ENCODE peak calls at places on chromosome 20, in ten cellular contexts. One of them, this sample, is unnamed.

GRCh38 chr20:56993020-56993419 is 273.4 kb downstream of the BMP7 start:
- DNase-seq in ovary: no peak
- DNase-seq in iPS DF 19.7: no peak
- DNase-seq in NCI-H524 treated with DMSO at 0.1 percent for 48 hours: no peak
- DNase-seq in cerebellar cortex: no peak
- DNase-seq in ecto neural progenitor cell: no peak
- DNase-seq in activated CD4-positive, alpha-beta T cell treated with anti-CD3 and anti-CD28 coated beads, Interleukin-2, amount 50 U/mL, for 48 hours: no peak
- DNase-seq in activated T-helper 1 cell treated with Interleukin-2 at 50 U/mL for 16 hours: no peak
- DNase-seq in left cardiac atrium: no peak
- DNase-seq in G401: no peak
- DNase-seq in this sample: no peak

GRCh38 chr20:4082406-4083102 is 67.2 kb upstream of the RNF24 start:
- DNase-seq in ovary: no peak
- DNase-seq in ecto neural progenitor cell: peak; percentile 9
- DNase-seq in activated T-helper 1 cell treated with Interleukin-2 at 50 U/mL for 16 hours: peak; percentile 13
- DNase-seq in left cardiac atrium: peak; percentile 70
- DNase-seq in iPS DF 19.7: peak; percentile 40
- DNase-seq in G401: no peak
- DNase-seq in cerebellar cortex: no peak
- DNase-seq in activated CD4-positive, alpha-beta T cell treated with anti-CD3 and anti-CD28 coated beads, Interleukin-2, amount 50 U/mL, for 48 hours: peak; percentile 62
- DNase-seq in NCI-H524 treated with DMSO at 0.1 percent for 48 hours: no peak
- DNase-seq in this sample: peak; percentile 67

GRCh38 chr20:52829111-52829510 is 143.0 kb upstream of the TSHZ2 start:
- DNase-seq in ecto neural progenitor cell: no peak
- DNase-seq in activated T-helper 1 cell treated with Interleukin-2 at 50 U/mL for 16 hours: no peak
- DNase-seq in iPS DF 19.7: no peak
- DNase-seq in NCI-H524 treated with DMSO at 0.1 percent for 48 hours: no peak
- DNase-seq in left cardiac atrium: no peak
- DNase-seq in cerebellar cortex: no peak
- DNase-seq in G401: no peak
- DNase-seq in ovary: no peak
- DNase-seq in activated CD4-positive, alpha-beta T cell treated with anti-CD3 and anti-CD28 coated beads, Interleukin-2, amount 50 U/mL, for 48 hours: no peak
- DNase-seq in this sample: no peak

GRCh38 chr20:57921701-57922482 is 212.1 kb upstream of the PMEPA1 start:
- DNase-seq in NCI-H524 treated with DMSO at 0.1 percent for 48 hours: no peak
- DNase-seq in iPS DF 19.7: no peak
- DNase-seq in ovary: no peak
- DNase-seq in activated CD4-positive, alpha-beta T cell treated with anti-CD3 and anti-CD28 coated beads, Interleukin-2, amount 50 U/mL, for 48 hours: no peak
- DNase-seq in ecto neural progenitor cell: no peak
- DNase-seq in activated T-helper 1 cell treated with Interleukin-2 at 50 U/mL for 16 hours: no peak
- DNase-seq in G401: peak; percentile 23
- DNase-seq in left cardiac atrium: no peak
- DNase-seq in cerebellar cortex: peak; percentile 6
- DNase-seq in this sample: no peak

GRCh38 chr20:3226864-3227263 is 12.1 kb downstream of the SLC4A11 start:
- DNase-seq in G401: no peak
- DNase-seq in cerebellar cortex: no peak
- DNase-seq in left cardiac atrium: no peak
- DNase-seq in iPS DF 19.7: no peak
- DNase-seq in NCI-H524 treated with DMSO at 0.1 percent for 48 hours: no peak
- DNase-seq in ovary: no peak
- DNase-seq in ecto neural progenitor cell: no peak
- DNase-seq in activated T-helper 1 cell treated with Interleukin-2 at 50 U/mL for 16 hours: no peak
- DNase-seq in activated CD4-positive, alpha-beta T cell treated with anti-CD3 and anti-CD28 coated beads, Interleukin-2, amount 50 U/mL, for 48 hours: no peak
- DNase-seq in this sample: no peak

GRCh38 chr20:47701612-47702011 is 83.7 kb downstream of the SULF2 start:
- DNase-seq in G401: no peak
- DNase-seq in ecto neural progenitor cell: no peak
- DNase-seq in left cardiac atrium: no peak
- DNase-seq in activated CD4-positive, alpha-beta T cell treated with anti-CD3 and anti-CD28 coated beads, Interleukin-2, amount 50 U/mL, for 48 hours: no peak
- DNase-seq in iPS DF 19.7: no peak
- DNase-seq in activated T-helper 1 cell treated with Interleukin-2 at 50 U/mL for 16 hours: no peak
- DNase-seq in NCI-H524 treated with DMSO at 0.1 percent for 48 hours: no peak
- DNase-seq in ovary: no peak
- DNase-seq in cerebellar cortex: no peak
- DNase-seq in this sample: no peak

GRCh38 chr20:38278763-38279162 is 18.2 kb upstream of the KIAA1755 start:
- DNase-seq in activated T-helper 1 cell treated with Interleukin-2 at 50 U/mL for 16 hours: no peak
- DNase-seq in cerebellar cortex: no peak
- DNase-seq in activated CD4-positive, alpha-beta T cell treated with anti-CD3 and anti-CD28 coated beads, Interleukin-2, amount 50 U/mL, for 48 hours: no peak
- DNase-seq in G401: no peak
- DNase-seq in iPS DF 19.7: no peak
- DNase-seq in ecto neural progenitor cell: no peak
- DNase-seq in ovary: no peak
- DNase-seq in left cardiac atrium: no peak
- DNase-seq in NCI-H524 treated with DMSO at 0.1 percent for 48 hours: no peak
- DNase-seq in this sample: no peak

GRCh38 chr20:16441526-16442164 is 131.6 kb downstream of the KIF16B start:
- DNase-seq in activated T-helper 1 cell treated with Interleukin-2 at 50 U/mL for 16 hours: no peak
- DNase-seq in cerebellar cortex: peak; percentile 88
- DNase-seq in ecto neural progenitor cell: no peak
- DNase-seq in ovary: no peak
- DNase-seq in activated CD4-positive, alpha-beta T cell treated with anti-CD3 and anti-CD28 coated beads, Interleukin-2, amount 50 U/mL, for 48 hours: no peak
- DNase-seq in G401: peak; percentile 89
- DNase-seq in left cardiac atrium: no peak
- DNase-seq in NCI-H524 treated with DMSO at 0.1 percent for 48 hours: peak; percentile 17
- DNase-seq in iPS DF 19.7: no peak
- DNase-seq in this sample: no peak

GRCh38 chr20:50226093-50226974 is 35.7 kb downstream of the CEBPB start:
- DNase-seq in iPS DF 19.7: no peak
- DNase-seq in ecto neural progenitor cell: no peak
- DNase-seq in cerebellar cortex: no peak
- DNase-seq in NCI-H524 treated with DMSO at 0.1 percent for 48 hours: no peak
- DNase-seq in ovary: peak; percentile 84
- DNase-seq in left cardiac atrium: peak; percentile 46
- DNase-seq in G401: no peak
- DNase-seq in activated CD4-positive, alpha-beta T cell treated with anti-CD3 and anti-CD28 coated beads, Interleukin-2, amount 50 U/mL, for 48 hours: peak; percentile 42
- DNase-seq in activated T-helper 1 cell treated with Interleukin-2 at 50 U/mL for 16 hours: no peak
- DNase-seq in this sample: no peak

GRCh38 chr20:35467339-35468224 is 12.2 kb downstream of the CEP250 start:
- DNase-seq in left cardiac atrium: no peak
- DNase-seq in cerebellar cortex: no peak
- DNase-seq in ovary: peak; percentile 62
- DNase-seq in ecto neural progenitor cell: peak; percentile 56
- DNase-seq in activated T-helper 1 cell treated with Interleukin-2 at 50 U/mL for 16 hours: no peak
- DNase-seq in NCI-H524 treated with DMSO at 0.1 percent for 48 hours: no peak
- DNase-seq in activated CD4-positive, alpha-beta T cell treated with anti-CD3 and anti-CD28 coated beads, Interleukin-2, amount 50 U/mL, for 48 hours: no peak
- DNase-seq in G401: no peak
- DNase-seq in iPS DF 19.7: no peak
- DNase-seq in this sample: no peak

GRCh38 chr20:9270831-9271230 is 201.9 kb downstream of the PLCB4 start:
- DNase-seq in ovary: no peak
- DNase-seq in activated T-helper 1 cell treated with Interleukin-2 at 50 U/mL for 16 hours: no peak
- DNase-seq in left cardiac atrium: no peak
- DNase-seq in ecto neural progenitor cell: no peak
- DNase-seq in activated CD4-positive, alpha-beta T cell treated with anti-CD3 and anti-CD28 coated beads, Interleukin-2, amount 50 U/mL, for 48 hours: no peak
- DNase-seq in iPS DF 19.7: no peak
- DNase-seq in NCI-H524 treated with DMSO at 0.1 percent for 48 hours: no peak
- DNase-seq in cerebellar cortex: no peak
- DNase-seq in G401: no peak
- DNase-seq in this sample: no peak

GRCh38 chr20:48581167-48581566 is 246.6 kb downstream of the PREX1 start:
- DNase-seq in iPS DF 19.7: no peak
- DNase-seq in activated T-helper 1 cell treated with Interleukin-2 at 50 U/mL for 16 hours: no peak
- DNase-seq in ovary: no peak
- DNase-seq in G401: no peak
- DNase-seq in left cardiac atrium: no peak
- DNase-seq in NCI-H524 treated with DMSO at 0.1 percent for 48 hours: no peak
- DNase-seq in ecto neural progenitor cell: no peak
- DNase-seq in cerebellar cortex: no peak
- DNase-seq in activated CD4-positive, alpha-beta T cell treated with anti-CD3 and anti-CD28 coated beads, Interleukin-2, amount 50 U/mL, for 48 hours: no peak
- DNase-seq in this sample: no peak

GRCh38 chr20:34190679-34191090 is 50.5 kb upstream of the ASIP start:
- DNase-seq in activated CD4-positive, alpha-beta T cell treated with anti-CD3 and anti-CD28 coated beads, Interleukin-2, amount 50 U/mL, for 48 hours: peak; percentile 50
- DNase-seq in ovary: peak; percentile 86
- DNase-seq in left cardiac atrium: peak; percentile 61
- DNase-seq in NCI-H524 treated with DMSO at 0.1 percent for 48 hours: peak; percentile 47
- DNase-seq in G401: peak; percentile 80
- DNase-seq in activated T-helper 1 cell treated with Interleukin-2 at 50 U/mL for 16 hours: no peak
- DNase-seq in cerebellar cortex: peak; percentile 84
- DNase-seq in ecto neural progenitor cell: peak; percentile 82
- DNase-seq in iPS DF 19.7: peak; percentile 82
- DNase-seq in this sample: peak; percentile 80

GRCh38 chr20:18718129-18718528 is 95.5 kb upstream of the SCP2D1 start:
- DNase-seq in activated CD4-positive, alpha-beta T cell treated with anti-CD3 and anti-CD28 coated beads, Interleukin-2, amount 50 U/mL, for 48 hours: no peak
- DNase-seq in activated T-helper 1 cell treated with Interleukin-2 at 50 U/mL for 16 hours: no peak
- DNase-seq in ecto neural progenitor cell: no peak
- DNase-seq in iPS DF 19.7: no peak
- DNase-seq in G401: no peak
- DNase-seq in NCI-H524 treated with DMSO at 0.1 percent for 48 hours: no peak
- DNase-seq in left cardiac atrium: no peak
- DNase-seq in ovary: no peak
- DNase-seq in cerebellar cortex: no peak
- DNase-seq in this sample: no peak

GRCh38 chr20:16554766-16555543 is 18.3 kb downstream of the KIF16B start:
- DNase-seq in NCI-H524 treated with DMSO at 0.1 percent for 48 hours: no peak
- DNase-seq in iPS DF 19.7: no peak
- DNase-seq in activated T-helper 1 cell treated with Interleukin-2 at 50 U/mL for 16 hours: no peak
- DNase-seq in ecto neural progenitor cell: no peak
- DNase-seq in G401: no peak
- DNase-seq in ovary: no peak
- DNase-seq in activated CD4-positive, alpha-beta T cell treated with anti-CD3 and anti-CD28 coated beads, Interleukin-2, amount 50 U/mL, for 48 hours: no peak
- DNase-seq in left cardiac atrium: no peak
- DNase-seq in cerebellar cortex: no peak
- DNase-seq in this sample: no peak

This sample was measured in pons.